ENCODE peak calls at places on chromosome 2, in nine cellular contexts. S, I, U, K, X, Z, J, N and B are unnamed samples.
A peak's percentile ranks its signal among the peaks of the same experiment; 100 is the strongest.

GRCh38 chr2:177784449-177784845 is 288.1 kb downstream of the PDE11A start:
- DNase-seq in K (peak; percentile 24), S (peak; percentile 90), U (no peak), Z (no peak), J (no peak), X (no peak), N (no peak), I (no peak), B (peak; percentile 61)

GRCh38 chr2:59196511-59196910 is 955.4 kb upstream of the FANCL start:
- DNase-seq in N (no peak), I (no peak), K (peak; percentile 15), U (no peak), Z (no peak), J (no peak), S (peak; percentile 93), X (no peak), B (no peak)

GRCh38 chr2:42964444-42965081 is 172.2 kb upstream of the HAAO start:
- DNase-seq in U (peak; percentile 81), Z (no peak), K (peak; percentile 98), I (peak; percentile 90), N (no peak), J (peak; percentile 43), S (peak; percentile 90), X (peak; percentile 92), B (peak; percentile 71)

GRCh38 chr2:239131521-239131920 is 269.3 kb downstream of the HDAC4 start:
- DNase-seq in K (no peak), S (no peak), J (no peak), Z (no peak), X (no peak), U (no peak), I (no peak), N (no peak), B (no peak)

GRCh38 chr2:182646763-182647498 is 69.1 kb upstream of the DNAJC10 start:
- DNase-seq in U (no peak), S (no peak), I (no peak), X (no peak), Z (no peak), J (no peak), N (no peak), K (no peak), B (no peak)

GRCh38 chr2:221283896-221284295 is 288.2 kb downstream of the EPHA4 start:
- DNase-seq in S (no peak), K (peak; percentile 58), J (no peak), U (no peak), N (no peak), Z (no peak), I (no peak), X (no peak), B (peak; percentile 52)

GRCh38 chr2:200667397-200667796 is 81.6 kb downstream of the AOX1 start:
- DNase-seq in Z (no peak), X (no peak), I (no peak), J (no peak), S (no peak), U (no peak), K (no peak), N (no peak), B (no peak)

GRCh38 chr2:23532311-23533013 is 147.5 kb downstream of the KLHL29 start:
- DNase-seq in I (no peak), S (peak; percentile 43), J (no peak), Z (no peak), N (no peak), U (no peak), K (no peak), X (no peak), B (no peak)

GRCh38 chr2:166134252-166135151 is 6.7 kb upstream of the SCN1A start:
- DNase-seq in J (peak; percentile 29), X (no peak), K (no peak), N (no peak), U (no peak), Z (no peak), S (no peak), I (no peak), B (no peak)

GRCh38 chr2:48109491-48110204 is 203.3 kb upstream of the FBXO11 start:
- DNase-seq in S (no peak), X (no peak), K (no peak), N (no peak), J (no peak), U (no peak), I (no peak), Z (no peak), B (no peak)

DNA sequence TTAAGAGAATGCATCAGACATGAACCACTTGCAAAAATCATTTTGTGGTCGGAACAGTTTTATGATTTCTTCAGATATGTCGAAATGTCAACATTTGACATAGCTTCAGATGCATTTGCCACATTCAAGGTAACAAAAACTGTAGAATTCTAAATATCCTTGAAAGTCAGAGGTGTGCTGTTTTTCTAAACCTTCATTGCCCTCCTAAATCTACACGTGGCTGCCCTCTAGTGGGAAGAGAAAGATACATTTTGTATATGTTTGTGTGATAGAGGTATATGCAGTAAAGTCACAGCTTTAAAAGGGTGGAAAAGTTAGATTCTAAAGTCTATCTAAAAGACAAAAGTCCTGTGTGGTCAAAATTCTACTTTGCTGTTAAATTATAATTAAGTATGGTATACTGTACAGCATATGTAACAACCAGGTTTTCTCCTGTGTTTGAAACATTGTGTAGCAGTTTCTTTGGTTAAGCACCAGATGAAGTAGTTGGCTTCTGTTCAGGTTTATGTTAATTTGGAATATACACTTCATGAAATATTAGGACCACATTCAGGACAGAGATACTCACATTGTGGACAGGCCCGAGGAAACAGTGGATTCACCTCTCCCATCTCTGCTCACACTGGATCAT is 65.9 kb upstream of the ITM2C start:
- DNase-seq in J (no peak), Z (no peak), I (no peak), K (peak; percentile 62), N (no peak), U (no peak), S (peak; percentile 80), X (no peak), B (no peak)
- TF ChIP-seq CTCF in J (peak; percentile 55), Z (peak; percentile 63), I (peak; percentile 28), K (peak; percentile 72), N (peak; percentile 87), U (peak; percentile 54), S (peak; percentile 67), X (peak; percentile 31), B (peak; percentile 59)

DNA sequence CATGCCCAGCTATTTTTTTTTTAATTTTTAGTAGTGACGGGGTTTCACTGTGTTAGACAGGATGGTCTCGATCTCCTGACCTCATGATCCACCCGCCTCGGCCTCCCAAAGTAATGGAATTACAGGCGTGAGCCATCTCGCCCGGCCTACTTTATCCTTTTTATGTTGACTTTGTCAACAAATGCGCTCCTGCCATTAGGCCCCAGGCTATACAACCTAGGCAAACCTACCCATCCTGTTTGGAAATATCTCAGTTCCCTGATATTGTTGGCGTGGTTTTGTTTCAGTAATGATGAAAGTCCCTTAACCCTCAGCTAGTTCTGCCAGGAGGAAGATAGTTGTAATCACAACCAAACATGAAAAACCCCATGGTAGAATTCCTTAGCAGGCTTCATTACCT is 249.4 kb upstream of the SOX11 start:
- DNase-seq in J (no peak), K (no peak), Z (no peak), X (no peak), I (no peak), N (no peak), U (no peak), S (no peak), B (no peak)
- H3K4me3 ChIP-seq in J (no peak overlapping the region), K (no peak overlapping the region), Z (no peak overlapping the region), X (no peak overlapping the region), I (no peak overlapping the region), N (no peak overlapping the region), U (no peak overlapping the region), S (no peak overlapping the region), B (no peak overlapping the region)

DNA sequence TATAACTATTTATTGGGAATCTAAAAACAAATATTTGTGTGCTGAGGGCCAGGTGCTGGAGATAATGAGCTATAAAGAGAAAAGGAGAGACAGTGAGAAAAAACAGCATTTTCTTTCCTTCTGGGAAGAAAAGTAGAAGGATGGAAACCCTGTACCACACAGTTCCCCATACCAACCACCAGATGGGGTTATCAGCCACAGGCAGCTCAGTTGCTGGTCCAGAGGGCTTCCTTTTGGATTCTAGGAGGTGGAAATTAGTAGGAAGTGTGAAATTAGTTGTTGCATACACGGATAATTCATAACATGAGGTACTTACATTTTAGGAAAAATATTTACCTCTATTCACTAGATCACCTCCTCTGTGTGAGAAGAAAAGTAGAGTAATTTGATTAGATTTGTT is 237.0 kb upstream of the FOSL2 start:
- DNase-seq in U (no peak), S (no peak), I (no peak), N (no peak), X (no peak), J (no peak), K (no peak), Z (no peak), B (no peak)
- TF ChIP-seq CTCF in U (peak; percentile 65), S (peak; percentile 64), I (no peak), N (peak; percentile 38), X (peak; percentile 7), J (peak; percentile 43), K (peak; percentile 30), Z (peak; percentile 45), B (peak; percentile 58)

GRCh38 chr2:20429528-20429927 is 17.3 kb upstream of the RHOB start:
- DNase-seq in X (peak; percentile 62), S (no peak), N (no peak), U (no peak), J (no peak), K (no peak), Z (no peak), I (peak; percentile 64), B (no peak)
- H3K4me3 ChIP-seq in X (no peak overlapping the region), S (no peak overlapping the region), N (no peak overlapping the region), U (no peak overlapping the region), J (no peak overlapping the region), K (no peak overlapping the region), Z (no peak overlapping the region), I (no peak overlapping the region), B (no peak overlapping the region)